ENCODE peak calls at places on chromosomes 3 and 15, in four cellular contexts. Y is CD8-positive, alpha-beta memory T cell; T is tibial nerve; L is PC-3. V is an unnamed sample.

GRCh38 chr3:182789371-182789770 is 3.9 kb upstream of the ATP11B start:
- DNase-seq in Y (no peak), T (no peak), L (no peak), V (no peak)

GRCh38 chr3:19022546-19022945 is 125.8 kb upstream of the KCNH8 start:
- DNase-seq in Y (no peak), L (no peak), T (no peak), V (no peak)

GRCh38 chr3:61358364-61358763 is 107.1 kb upstream of the FHIT start:
- DNase-seq in T (peak), L (no peak), Y (no peak), V (peak)

GRCh38 chr3:143171656-143172055 is 52.1 kb downstream of the CHST2 start:
- DNase-seq in T (no peak), L (no peak), Y (no peak), V (no peak)

GRCh38 chr3:112776000-112776399 is 70.7 kb downstream of the CD200R1L start:
- DNase-seq in L (peak), Y (no peak), T (no peak), V (no peak)

GRCh38 chr3:155101398-155101797 is 21.3 kb downstream of the MME start:
- DNase-seq in Y (no peak), L (no peak), T (no peak), V (no peak)

GRCh38 chr3:149596136-149596770 is 61.6 kb downstream of the WWTR1 start:
- DNase-seq in Y (no peak), T (no peak), L (no peak), V (no peak)

GRCh38 chr15:69623521-69624513 is 171.2 kb downstream of the RPLP1 start:
- DNase-seq in Y (no peak), T (no peak), L (no peak), V (no peak)

GRCh38 chr3:106628407-106628806 is 748.8 kb upstream of the CCDC54 start:
- DNase-seq in Y (no peak), L (peak), T (no peak), V (no peak)

GRCh38 chr3:119239421-119239820 is 1.3 kb downstream of the B4GALT4 start:
- DNase-seq in L (peak), Y (no peak), T (no peak), V (no peak)

GRCh38 chr3:2920103-2920502 is 190.1 kb downstream of the IL5RA start:
- DNase-seq in T (no peak), L (no peak), Y (no peak), V (no peak)

GRCh38 chr3:126351771-126352475 is 5.3 kb downstream of the KLF15 start:
- DNase-seq in T (peak), L (no peak), Y (no peak), V (no peak)

GRCh38 chr3:41742127-41742526 is 219.8 kb downstream of the ULK4 start:
- DNase-seq in Y (no peak), L (no peak), T (no peak), V (no peak)

DNA sequence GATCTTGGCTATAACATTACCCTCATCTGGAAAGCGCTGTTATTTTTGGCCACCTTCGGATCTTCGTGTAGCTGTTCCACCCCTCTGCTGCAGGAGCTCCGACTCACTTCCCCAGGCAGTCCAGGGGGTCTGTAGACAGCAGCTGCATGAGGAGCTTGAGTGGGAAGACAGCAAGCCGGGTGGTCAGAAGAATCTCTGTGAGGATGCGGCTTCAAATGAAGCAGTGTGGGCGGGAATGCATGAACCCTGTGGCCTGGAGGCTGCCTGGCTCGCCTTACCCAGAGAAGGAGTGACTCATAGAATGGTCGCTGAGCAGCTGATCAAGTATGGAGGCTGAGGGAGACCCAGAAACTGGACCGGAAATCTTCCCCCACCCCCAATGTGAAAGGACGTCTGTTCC is 45.2 kb upstream of the NR2F2 start:
- DNase-seq in L (no peak), T (no peak), Y (no peak), V (no peak)
- H3K27ac ChIP-seq in L (no peak), T (no peak), Y (no peak), V (no peak)

GRCh38 chr3:145889730-145890129 is 271.3 kb downstream of the PLOD2 start:
- DNase-seq in T (no peak), L (no peak), Y (no peak), V (no peak)
- H3K27ac ChIP-seq in T (no peak), L (no peak), Y (no peak), V (no peak)

GRCh38 chr3:123420416-123420968 is 28.4 kb downstream of the ADCY5 start:
- DNase-seq in L (no peak), Y (no peak), T (no peak), V (no peak)
- H3K27ac ChIP-seq in L (no peak), Y (no peak), T (no peak), V (peak)

GRCh38 chr3:134905647-134905935 is 110.5 kb downstream of the EPHB1 start:
- DNase-seq in Y (no peak), L (no peak), T (no peak), V (no peak)

GRCh38 chr3:134901461-134901860 is 106.4 kb downstream of the EPHB1 start:
- DNase-seq in L (no peak), T (no peak), Y (no peak), V (no peak)

GRCh38 chr3:134904796-134905646 is 110.0 kb downstream of the EPHB1 start:
- DNase-seq in T (no peak), L (no peak), Y (no peak), V (no peak)

GRCh38 chr3:134904333-134904771 is 109.3 kb downstream of the EPHB1 start:
- DNase-seq in Y (no peak), T (no peak), L (no peak), V (no peak)

GRCh38 chr3:134903840-134904239 is 108.8 kb downstream of the EPHB1 start:
- DNase-seq in T (no peak), Y (no peak), L (no peak), V (no peak)
- H3K27ac ChIP-seq in T (no peak), Y (no peak), L (no peak), V (no peak)

GRCh38 chr3:177781686-177782161 is 584.4 kb upstream of the TBL1XR1 start:
- DNase-seq in T (peak), L (no peak), Y (no peak), V (peak)
- H3K27ac ChIP-seq in T (peak), L (no peak), Y (no peak), V (peak)

GRCh38 chr3:111610612-111611054 is 15.5 kb upstream of the ZBED2 start:
- DNase-seq in Y (no peak), T (no peak), L (no peak), V (no peak)
- H3K27ac ChIP-seq in Y (peak), T (no peak), L (no peak), V (no peak)

GRCh38 chr3:128567705-128568356 is 74.8 kb upstream of the GATA2 start:
- DNase-seq in T (no peak), Y (no peak), L (no peak), V (no peak)

GRCh38 chr3:128567141-128567540 is 74.1 kb upstream of the GATA2 start:
- DNase-seq in L (no peak), T (no peak), Y (no peak), V (no peak)

GRCh38 chr3:128569756-128570155 is 76.8 kb upstream of the GATA2 start:
- DNase-seq in T (no peak), L (no peak), Y (no peak), V (no peak)

GRCh38 chr3:128572013-128572412 is 78.6 kb downstream of the RPN1 start:
- DNase-seq in T (no peak), Y (no peak), L (no peak), V (no peak)

GRCh38 chr3:128568602-128569490 is 75.8 kb upstream of the GATA2 start:
- DNase-seq in Y (no peak), L (no peak), T (no peak), V (no peak)
- H3K27ac ChIP-seq in Y (no peak), L (no peak), T (no peak), V (no peak)

V was measured in caudate nucleus.